ENCODE peak calls at places on chromosomes 6 and 20, in five cellular contexts. One of them, this sample, is unnamed.

GRCh38 chr6:122734529-122735203 is 44.9 kb upstream of the FABP7 start:
- DNase-seq in right atrium auricular region: no peak
- DNase-seq in astrocyte: no peak
- DNase-seq in psoas muscle: no peak
- DNase-seq in fibroblast of lung: no peak
- DNase-seq in this sample: no peak

GRCh38 chr6:87257565-87257964 is 64.8 kb upstream of the SMIM8 start:
- DNase-seq in astrocyte: no peak
- DNase-seq in right atrium auricular region: no peak
- DNase-seq in psoas muscle: no peak
- DNase-seq in fibroblast of lung: no peak
- DNase-seq in this sample: no peak

GRCh38 chr6:142570221-142570671 is 268.4 kb downstream of the ADGRG6 start:
- DNase-seq in fibroblast of lung: peak
- DNase-seq in psoas muscle: no peak
- DNase-seq in astrocyte: peak
- DNase-seq in right atrium auricular region: no peak
- DNase-seq in this sample: no peak

GRCh38 chr20:58971429-58971828 is 9.6 kb upstream of the NELFCD start:
- DNase-seq in psoas muscle: no peak
- DNase-seq in right atrium auricular region: no peak
- DNase-seq in fibroblast of lung: no peak
- DNase-seq in astrocyte: no peak
- DNase-seq in this sample: no peak

GRCh38 chr20:31989030-31989645 is 21.1 kb upstream of the CCM2L start:
- DNase-seq in fibroblast of lung: no peak
- DNase-seq in right atrium auricular region: no peak
- DNase-seq in psoas muscle: no peak
- DNase-seq in astrocyte: no peak
- DNase-seq in this sample: no peak

GRCh38 chr20:10855778-10856177 is 182.0 kb upstream of the JAG1 start:
- DNase-seq in psoas muscle: no peak
- DNase-seq in right atrium auricular region: no peak
- DNase-seq in astrocyte: no peak
- DNase-seq in fibroblast of lung: no peak
- DNase-seq in this sample: no peak

GRCh38 chr6:161407581-161407980 is 133.7 kb upstream of the AGPAT4 start:
- DNase-seq in astrocyte: peak
- DNase-seq in right atrium auricular region: no peak
- DNase-seq in fibroblast of lung: peak
- DNase-seq in psoas muscle: no peak
- DNase-seq in this sample: peak

GRCh38 chr6:89874438-89874837 is 19.8 kb upstream of the GJA10 start:
- DNase-seq in fibroblast of lung: no peak
- DNase-seq in psoas muscle: no peak
- DNase-seq in right atrium auricular region: no peak
- DNase-seq in astrocyte: no peak
- DNase-seq in this sample: no peak

GRCh38 chr6:19734519-19734918 is 102.7 kb upstream of the ID4 start:
- DNase-seq in psoas muscle: no peak
- DNase-seq in right atrium auricular region: no peak
- DNase-seq in fibroblast of lung: no peak
- DNase-seq in astrocyte: peak
- DNase-seq in this sample: no peak

GRCh38 chr6:52839124-52840055 is 1.2 kb downstream of the GSTA5 start:
- DNase-seq in astrocyte: no peak
- DNase-seq in psoas muscle: no peak
- DNase-seq in right atrium auricular region: peak
- DNase-seq in fibroblast of lung: peak
- DNase-seq in this sample: peak

GRCh38 chr20:34337982-34338756 is 24.9 kb upstream of the ITCH start:
- DNase-seq in psoas muscle: no peak
- DNase-seq in fibroblast of lung: no peak
- DNase-seq in right atrium auricular region: no peak
- DNase-seq in astrocyte: no peak
- DNase-seq in this sample: no peak

GRCh38 chr6:14086701-14087100 is 30.9 kb upstream of the CD83 start:
- DNase-seq in psoas muscle: no peak
- DNase-seq in astrocyte: peak
- DNase-seq in fibroblast of lung: no peak
- DNase-seq in right atrium auricular region: no peak
- DNase-seq in this sample: no peak

GRCh38 chr20:43755390-43755789 is 28.6 kb upstream of the GTSF1L start:
- DNase-seq in astrocyte: peak
- DNase-seq in right atrium auricular region: no peak
- DNase-seq in psoas muscle: no peak
- DNase-seq in fibroblast of lung: peak
- DNase-seq in this sample: no peak

GRCh38 chr20:43667341-43668132 is 623 bp downstream of the MYBL2 start:
- DNase-seq in right atrium auricular region: no peak
- DNase-seq in psoas muscle: no peak
- DNase-seq in fibroblast of lung: no peak
- DNase-seq in astrocyte: no peak
- DNase-seq in this sample: peak

GRCh38 chr6:16136086-16136485 is 7.2 kb downstream of the MYLIP start:
- DNase-seq in astrocyte: no peak
- DNase-seq in right atrium auricular region: no peak
- DNase-seq in fibroblast of lung: no peak
- DNase-seq in psoas muscle: no peak
- DNase-seq in this sample: no peak

DNA sequence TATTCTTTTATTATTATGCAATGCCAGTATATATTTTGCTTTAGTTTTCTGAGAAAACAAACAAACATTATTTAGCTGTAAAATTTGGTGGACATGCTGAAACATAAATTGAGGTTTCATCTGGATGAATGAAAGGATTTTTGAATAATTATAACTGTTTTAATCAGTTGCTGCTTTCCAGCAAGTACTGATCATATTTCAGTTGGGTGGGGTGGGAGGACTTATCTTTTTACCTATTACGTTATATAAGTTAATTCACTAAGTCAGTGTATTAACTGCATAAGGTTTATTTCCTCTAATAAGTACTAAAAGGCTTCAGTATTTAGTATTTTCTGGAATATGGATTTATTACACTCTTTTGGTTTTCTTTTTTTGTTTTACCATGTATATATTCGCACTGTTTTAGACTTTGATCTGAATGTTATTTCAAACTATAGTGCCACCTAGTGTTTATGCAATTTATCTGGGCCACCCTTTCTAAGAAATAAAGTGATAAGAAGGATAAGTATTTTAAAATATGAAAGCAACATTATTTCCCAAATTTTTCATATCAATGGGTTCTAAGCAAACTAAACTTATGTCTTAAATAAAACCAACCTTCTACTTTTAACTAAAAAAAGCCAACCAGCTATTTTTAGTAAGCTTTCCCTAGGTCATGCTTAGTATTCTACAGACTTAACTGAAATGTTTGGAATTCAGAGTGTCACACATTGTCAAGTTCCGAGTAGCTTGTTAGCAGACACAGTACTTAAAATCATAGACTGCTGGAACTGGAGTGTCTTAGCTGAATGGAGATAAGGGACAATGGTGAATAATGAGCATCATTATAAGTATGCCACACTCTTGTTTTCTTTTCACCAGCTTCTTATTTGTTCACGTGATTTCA is 105.4 kb upstream of the MCHR2 start:
- DNase-seq in psoas muscle: no peak
- DNase-seq in astrocyte: no peak
- DNase-seq in fibroblast of lung: peak
- DNase-seq in right atrium auricular region: no peak
- DNase-seq in this sample: no peak
- TF ChIP-seq CTCF in psoas muscle: peak
- TF ChIP-seq CTCF in astrocyte: peak
- TF ChIP-seq CTCF in fibroblast of lung: no peak
- TF ChIP-seq CTCF in right atrium auricular region: peak
- TF ChIP-seq CTCF in this sample: peak

DNA sequence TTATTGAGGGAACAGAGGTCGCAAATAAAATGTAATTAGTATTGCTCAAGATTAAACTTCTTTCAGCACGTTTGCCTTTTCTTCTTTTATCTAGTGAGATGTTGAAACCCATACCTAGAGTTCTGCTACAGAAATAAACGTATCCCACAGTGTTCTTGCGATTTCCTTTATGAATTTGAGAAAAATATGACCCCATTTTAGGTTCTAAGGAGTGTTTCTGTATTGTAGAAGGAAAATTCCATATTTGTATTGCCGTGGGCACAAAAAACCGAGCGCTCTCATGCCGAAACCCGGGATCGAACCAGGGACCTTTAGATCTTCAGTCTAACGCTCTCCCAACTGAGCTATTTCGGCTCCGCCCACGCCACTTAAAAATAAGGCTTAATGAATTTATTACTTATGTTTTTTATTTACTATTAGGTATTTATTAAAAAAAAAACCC is 23.7 kb downstream of the ZNF311 start:
- DNase-seq in fibroblast of lung: peak
- DNase-seq in right atrium auricular region: peak
- DNase-seq in psoas muscle: peak
- DNase-seq in astrocyte: peak
- DNase-seq in this sample: peak
- TF ChIP-seq CTCF in fibroblast of lung: no peak
- TF ChIP-seq CTCF in right atrium auricular region: no peak
- TF ChIP-seq CTCF in psoas muscle: no peak
- TF ChIP-seq CTCF in astrocyte: no peak
- TF ChIP-seq CTCF in this sample: no peak

GRCh38 chr6:45185403-45186251 is 142.5 kb upstream of the RUNX2 start:
- DNase-seq in astrocyte: no peak
- DNase-seq in psoas muscle: no peak
- DNase-seq in right atrium auricular region: no peak
- DNase-seq in fibroblast of lung: no peak
- DNase-seq in this sample: no peak
- TF ChIP-seq CTCF in astrocyte: no peak
- TF ChIP-seq CTCF in psoas muscle: no peak
- TF ChIP-seq CTCF in right atrium auricular region: no peak
- TF ChIP-seq CTCF in fibroblast of lung: no peak
- TF ChIP-seq CTCF in this sample: no peak

GRCh38 chr6:69867075-69867911 is 937 bp downstream of the COL19A1 start:
- DNase-seq in fibroblast of lung: peak
- DNase-seq in astrocyte: no peak
- DNase-seq in right atrium auricular region: peak
- DNase-seq in psoas muscle: peak
- DNase-seq in this sample: peak
- TF ChIP-seq CTCF in fibroblast of lung: peak
- TF ChIP-seq CTCF in astrocyte: no peak
- TF ChIP-seq CTCF in right atrium auricular region: peak
- TF ChIP-seq CTCF in psoas muscle: peak
- TF ChIP-seq CTCF in this sample: no peak

GRCh38 chr6:125546827-125547226 is 202.6 kb upstream of the HEY2 start:
- DNase-seq in psoas muscle: no peak
- DNase-seq in fibroblast of lung: peak
- DNase-seq in right atrium auricular region: no peak
- DNase-seq in astrocyte: no peak
- DNase-seq in this sample: no peak
- TF ChIP-seq CTCF in psoas muscle: peak
- TF ChIP-seq CTCF in fibroblast of lung: no peak
- TF ChIP-seq CTCF in right atrium auricular region: no peak
- TF ChIP-seq CTCF in astrocyte: no peak
- TF ChIP-seq CTCF in this sample: no peak

DNA sequence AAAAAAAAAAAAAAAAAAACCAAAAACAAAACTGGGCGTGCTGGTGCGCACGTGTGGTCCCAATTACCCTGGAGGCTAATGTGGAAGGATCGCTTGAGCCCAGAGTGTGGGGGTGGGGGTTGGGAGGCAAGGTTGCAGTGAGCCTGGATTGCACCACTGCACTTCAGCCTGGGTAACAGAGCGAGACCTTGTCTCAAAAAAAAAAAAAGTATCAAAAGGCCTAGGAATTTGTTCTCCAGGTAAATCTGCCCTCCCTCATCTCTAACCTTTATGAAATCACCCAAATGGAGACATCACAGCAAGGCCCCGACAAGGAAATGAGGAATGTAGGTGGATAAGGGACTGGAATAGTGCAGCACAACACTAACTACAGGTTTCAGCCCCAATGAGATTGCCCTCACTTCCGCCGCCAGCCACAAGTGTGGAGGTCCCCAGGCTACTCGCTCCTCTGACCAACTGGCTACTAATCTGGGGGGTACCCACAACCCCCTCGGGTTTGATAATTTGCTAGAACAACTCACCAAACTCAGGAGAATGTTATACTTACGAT is 36.8 kb upstream of the DDR1 start:
- DNase-seq in fibroblast of lung: no peak
- DNase-seq in psoas muscle: no peak
- DNase-seq in astrocyte: no peak
- DNase-seq in right atrium auricular region: no peak
- DNase-seq in this sample: no peak
- TF ChIP-seq CTCF in fibroblast of lung: no peak
- TF ChIP-seq CTCF in psoas muscle: no peak
- TF ChIP-seq CTCF in astrocyte: no peak
- TF ChIP-seq CTCF in right atrium auricular region: no peak
- TF ChIP-seq CTCF in this sample: no peak

GRCh38 chr6:155317186-155317585 is 2.9 kb upstream of the TFB1M start:
- DNase-seq in right atrium auricular region: no peak
- DNase-seq in fibroblast of lung: peak
- DNase-seq in astrocyte: no peak
- DNase-seq in psoas muscle: no peak
- DNase-seq in this sample: no peak
- TF ChIP-seq CTCF in right atrium auricular region: peak
- TF ChIP-seq CTCF in fibroblast of lung: no peak
- TF ChIP-seq CTCF in astrocyte: peak
- TF ChIP-seq CTCF in psoas muscle: peak
- TF ChIP-seq CTCF in this sample: no peak

DNA sequence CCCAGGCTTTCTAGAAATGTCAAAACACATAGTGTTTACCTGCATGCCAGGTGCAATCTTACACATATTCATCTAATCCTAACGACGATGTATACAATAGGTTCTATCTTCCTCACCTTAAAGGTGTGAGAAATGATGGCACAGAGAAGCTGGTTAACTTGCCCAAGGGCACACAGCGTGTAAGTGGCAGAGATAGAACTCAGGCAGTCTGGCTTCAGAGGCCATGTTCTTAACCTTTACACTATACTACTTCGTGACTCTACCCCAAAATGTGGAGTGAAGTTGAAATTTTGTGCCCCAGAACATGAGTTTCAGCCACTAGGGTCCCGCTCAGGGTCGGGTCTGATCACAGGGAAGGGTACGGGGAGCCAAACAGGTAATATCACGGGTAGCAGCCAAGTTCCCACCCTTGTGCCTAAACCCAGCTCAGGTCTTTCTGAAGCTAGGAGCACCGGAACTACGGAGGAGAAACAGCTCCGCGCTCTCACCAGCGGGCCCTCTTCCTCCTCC is 523 bp downstream of the VPS52 start:
- DNase-seq in right atrium auricular region: no peak
- DNase-seq in astrocyte: no peak
- DNase-seq in fibroblast of lung: peak
- DNase-seq in psoas muscle: no peak
- DNase-seq in this sample: no peak
- TF ChIP-seq CTCF in right atrium auricular region: no peak
- TF ChIP-seq CTCF in astrocyte: no peak
- TF ChIP-seq CTCF in fibroblast of lung: no peak
- TF ChIP-seq CTCF in psoas muscle: no peak
- TF ChIP-seq CTCF in this sample: no peak

GRCh38 chr6:3957321-3957720 is 108.1 kb downstream of the FAM50B start:
- DNase-seq in right atrium auricular region: no peak
- DNase-seq in astrocyte: no peak
- DNase-seq in fibroblast of lung: no peak
- DNase-seq in psoas muscle: no peak
- DNase-seq in this sample: no peak
- TF ChIP-seq CTCF in right atrium auricular region: no peak
- TF ChIP-seq CTCF in astrocyte: no peak
- TF ChIP-seq CTCF in fibroblast of lung: no peak
- TF ChIP-seq CTCF in psoas muscle: no peak
- TF ChIP-seq CTCF in this sample: no peak